ENCODE peak calls at places on chromosomes 12 and 14, in nine cellular contexts. N, B, K, O, H, M, Z, D and C are unnamed samples.

GRCh38 chr12:108122644-108123043 is 6.4 kb upstream of the WSCD2 start:
- DNase-seq in N (no peak), B (no peak), K (no peak), O (no peak), H (no peak), M (no peak), Z (no peak), D (no peak), C (no peak)

GRCh38 chr14:51068268-51068667 is 26.6 kb downstream of the TRIM9 start:
- DNase-seq in N (no peak), B (no peak), K (no peak), O (no peak), H (no peak), M (no peak), Z (no peak), D (no peak), C (no peak)

GRCh38 chr14:104550849-104551728 is 28.5 kb upstream of the C14orf180 start:
- DNase-seq in N (peak), B (no peak), K (no peak), O (no peak), H (no peak), M (peak), Z (no peak), D (peak), C (no peak)

GRCh38 chr14:93989939-93990338 is 7.2 kb upstream of the CCDC197 start:
- DNase-seq in N (no peak), B (no peak), K (no peak), O (no peak), H (no peak), M (no peak), Z (peak), D (no peak), C (no peak)

GRCh38 chr12:73531752-73532151 is 1005.9 kb upstream of the ATXN7L3B start:
- DNase-seq in N (no peak), B (no peak), K (no peak), O (no peak), H (no peak), M (no peak), Z (peak), D (no peak), C (no peak)

GRCh38 chr12:74889563-74890236 is 319.9 kb downstream of the KCNC2 start:
- DNase-seq in N (peak), B (no peak), K (no peak), O (no peak), H (peak), M (peak), Z (no peak), D (no peak), C (no peak)

GRCh38 chr14:61524211-61524806 is 171.0 kb upstream of the HIF1A start:
- DNase-seq in N (peak), B (no peak), K (no peak), O (peak), H (peak), M (peak), Z (peak), D (no peak), C (no peak)

GRCh38 chr12:12705833-12706520 is 10.0 kb upstream of the GPR19 start:
- DNase-seq in N (no peak), B (peak), K (peak), O (no peak), H (no peak), M (no peak), Z (peak), D (peak), C (peak)

GRCh38 chr12:49693931-49694439 is 13.2 kb downstream of the FMNL3 start:
- DNase-seq in N (peak), B (no peak), K (no peak), O (no peak), H (no peak), M (no peak), Z (no peak), D (peak), C (no peak)

GRCh38 chr12:132207083-132207775 is 63.0 kb downstream of the NOC4L start:
- DNase-seq in N (no peak), B (no peak), K (no peak), O (no peak), H (no peak), M (no peak), Z (no peak), D (no peak), C (no peak)

GRCh38 chr12:27999521-27999920 is 27.0 kb upstream of the PTHLH start:
- DNase-seq in N (peak), B (no peak), K (no peak), O (no peak), H (no peak), M (no peak), Z (no peak), D (no peak), C (no peak)